ENCODE peak calls at places on chromosome 14, in nine cellular contexts. T is CD4-positive, alpha-beta T cell; W is BJ; F is brain microvascular endothelial cell; Q is right lobe of liver; S is AG10803; V is activated B cell treated with CpG ODN at 0.5 μM for 24 hours; I is neural crest cell; E is nephron progenitor cell. A is an unnamed sample.
A peak's percentile ranks its signal among the peaks of the same experiment; 100 is the strongest.

GRCh38 chr14:58731465-58732330 is 93.9 kb downstream of the DACT1 start:
- DNase-seq in T (no peak), W (peak; percentile 99), F (peak; percentile 96), Q (no peak), S (peak; percentile 99), V (no peak), I (no peak), E (no peak), A (no peak)

GRCh38 chr14:35221462-35221861 is 70.7 kb upstream of the PSMA6 start:
- DNase-seq in T (no peak), W (no peak), F (no peak), Q (no peak), S (no peak), V (no peak), I (no peak), E (no peak), A (no peak)

GRCh38 chr14:105390849-105391500 is 7.4 kb upstream of the TEX22 start:
- DNase-seq in T (no peak), W (no peak), F (no peak), Q (no peak), S (no peak), V (no peak), I (no peak), E (no peak), A (no peak)

GRCh38 chr14:70021548-70021947 is 142.3 kb downstream of the SMOC1 start:
- DNase-seq in T (no peak), W (no peak), F (no peak), Q (no peak), S (no peak), V (no peak), I (no peak), E (no peak), A (no peak)

GRCh38 chr14:101579372-101580080 is 18.2 kb downstream of the DIO3 start:
- DNase-seq in T (no peak), W (no peak), F (no peak), Q (no peak), S (no peak), V (no peak), I (no peak), E (no peak), A (no peak)

GRCh38 chr14:20799444-20799843 is 3.2 kb downstream of the RNASE1 start:
- DNase-seq in T (no peak), W (no peak), F (no peak), Q (no peak), S (no peak), V (no peak), I (no peak), E (no peak), A (no peak)

GRCh38 chr14:75831455-75831854 is 150.3 kb downstream of the TGFB3 start:
- DNase-seq in T (peak; percentile 26), W (no peak), F (peak; percentile 56), Q (peak; percentile 40), S (peak; percentile 83), V (no peak), I (no peak), E (no peak), A (no peak)

GRCh38 chr14:61091657-61092273 is 110.7 kb downstream of the SLC38A6 start:
- DNase-seq in T (no peak), W (no peak), F (no peak), Q (no peak), S (no peak), V (no peak), I (no peak), E (no peak), A (no peak)

GRCh38 chr14:91113829-91114078 is at the start of gene DGLUCY:
- DNase-seq in T (peak; percentile 48), W (peak; percentile 8), F (no peak), Q (peak; percentile 83), S (peak; percentile 67), V (no peak), I (no peak), E (no peak), A (peak; percentile 74)

GRCh38 chr14:66496911-66497310 is 10.7 kb downstream of the CCDC196 start:
- DNase-seq in T (no peak), W (no peak), F (no peak), Q (no peak), S (no peak), V (no peak), I (no peak), E (no peak), A (no peak)

GRCh38 chr14:90523544-90523943 is 126.7 kb downstream of the CALM1 start:
- DNase-seq in T (no peak), W (no peak), F (peak; percentile 14), Q (no peak), S (peak; percentile 54), V (no peak), I (no peak), E (no peak), A (no peak)

GRCh38 chr14:64958201-64958600 is 13.9 kb downstream of the RAB15 start:
- DNase-seq in T (no peak), W (no peak), F (no peak), Q (no peak), S (no peak), V (no peak), I (no peak), E (no peak), A (no peak)

GRCh38 chr14:103817595-103817994 is 29.8 kb downstream of the PPP1R13B start:
- DNase-seq in T (no peak), W (no peak), F (no peak), Q (no peak), S (no peak), V (no peak), I (no peak), E (no peak), A (no peak)

GRCh38 chr14:34580381-34580780 is 40.9 kb upstream of the EAPP start:
- DNase-seq in T (no peak), W (no peak), F (no peak), Q (no peak), S (no peak), V (no peak), I (no peak), E (no peak), A (no peak)

DNA sequence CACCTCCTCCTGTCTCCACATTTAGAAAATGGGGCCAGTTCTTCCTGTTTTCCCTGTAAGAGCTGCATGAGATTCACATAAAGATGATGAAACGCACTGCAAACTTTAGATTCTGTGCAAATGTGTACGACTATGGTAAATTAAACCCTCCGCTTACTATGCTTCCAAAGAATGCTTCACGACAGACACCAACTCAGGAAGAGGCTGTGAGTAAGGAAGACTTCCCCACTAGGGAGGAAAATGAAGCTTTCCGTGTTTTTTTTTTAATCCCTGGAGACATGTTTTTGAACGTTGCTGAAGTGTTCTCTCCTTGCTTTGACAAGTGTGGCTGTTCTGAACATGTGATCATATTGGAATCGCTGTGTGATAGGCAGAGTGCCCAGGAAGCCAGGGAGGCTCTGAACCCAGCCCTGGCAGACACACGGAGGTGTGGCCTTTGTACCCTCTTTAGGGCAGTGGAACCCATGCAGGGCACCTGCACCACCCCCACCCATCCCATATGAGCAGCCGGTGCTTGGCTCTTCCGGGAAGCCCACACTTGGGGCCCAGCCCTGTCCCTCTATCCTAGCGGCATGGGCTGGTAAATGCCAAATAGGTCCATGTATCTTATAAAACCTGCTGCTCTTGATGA is 7.5 kb upstream of the SYNE3 start:
- DNase-seq in T (peak; percentile 44), W (no peak), F (no peak), Q (peak; percentile 74), S (peak; percentile 89), V (no peak), I (no peak), E (no peak), A (no peak)
- TF ChIP-seq CTCF in T (peak; percentile 42), W (no peak), F (no peak), Q (peak; percentile 12), S (no peak), V (no peak), I (no peak), E (no peak), A (no peak)

GRCh38 chr14:46322076-46322475 is 329.5 kb downstream of the RPL10L start:
- DNase-seq in T (no peak), W (no peak), F (no peak), Q (no peak), S (no peak), V (no peak), I (no peak), E (no peak), A (no peak)

GRCh38 chr14:46325157-46325556 is 326.4 kb downstream of the RPL10L start:
- DNase-seq in T (no peak), W (no peak), F (no peak), Q (no peak), S (no peak), V (no peak), I (no peak), E (no peak), A (no peak)

GRCh38 chr14:46325777-46326176 is 325.8 kb downstream of the RPL10L start:
- DNase-seq in T (no peak), W (no peak), F (no peak), Q (no peak), S (no peak), V (no peak), I (no peak), E (no peak), A (no peak)

GRCh38 chr14:46322730-46323425 is 328.7 kb downstream of the RPL10L start:
- DNase-seq in T (no peak), W (no peak), F (no peak), Q (no peak), S (no peak), V (no peak), I (no peak), E (no peak), A (no peak)
- TF ChIP-seq CTCF in T (no peak), W (no peak), F (no peak), Q (no peak), S (no peak), V (no peak), I (no peak), E (no peak), A (no peak)

GRCh38 chr14:24116111-24116809 is 1.5 kb upstream of the NRL start:
- DNase-seq in T (no peak), W (no peak), F (no peak), Q (no peak), S (no peak), V (no peak), I (no peak), E (no peak), A (no peak)

GRCh38 chr14:24113801-24114535 is 609 bp upstream of the DCAF11 start:
- DNase-seq in T (peak; percentile 63), W (peak; percentile 54), F (peak; percentile 86), Q (peak; percentile 94), S (peak; percentile 89), V (peak; percentile 74), I (peak; percentile 63), E (peak; percentile 74), A (peak; percentile 85)

GRCh38 chr14:24113379-24113800 is 1.2 kb upstream of the DCAF11 start:
- DNase-seq in T (no peak), W (no peak), F (no peak), Q (no peak), S (no peak), V (no peak), I (no peak), E (no peak), A (no peak)

GRCh38 chr14:24115451-24116110 is 832 bp upstream of the NRL start:
- DNase-seq in T (no peak), W (no peak), F (no peak), Q (no peak), S (no peak), V (peak; percentile 31), I (no peak), E (peak; percentile 27), A (no peak)

GRCh38 chr14:24114536-24115450 is at the start of the genes DCAF11 and NRL:
- DNase-seq in T (peak; percentile 97), W (peak; percentile 99), F (peak; percentile 99), Q (peak; percentile 99), S (peak; percentile 100), V (peak; percentile 97), I (peak; percentile 97), E (peak; percentile 98), A (peak; percentile 99)
- TF ChIP-seq CTCF in T (no peak), W (no peak), F (no peak), Q (no peak), S (no peak), V (no peak), I (no peak), E (no peak), A (no peak)

GRCh38 chr14:52146504-52146903 is 77.6 kb upstream of the NID2 start:
- DNase-seq in T (no peak), W (no peak), F (no peak), Q (no peak), S (no peak), V (no peak), I (no peak), E (no peak), A (no peak)
- TF ChIP-seq CTCF in T (no peak), W (peak; percentile 28), F (peak; percentile 34), Q (peak; percentile 5), S (peak; percentile 31), V (no peak), I (no peak), E (no peak), A (no peak)

A was measured in glutamatergic neuron.